ENCODE peak calls at places on chromosome 3, in four cellular contexts. V, M, A and D are unnamed samples.

GRCh38 chr3:178690571-178690970 is 154.3 kb downstream of the KCNMB2 start:
- DNase-seq in M (no peak), V (no peak), A (no peak), D (no peak)

GRCh38 chr3:40417845-40418543 is 31.0 kb downstream of the ENTPD3 start:
- DNase-seq in A (no peak), M (no peak), V (no peak), D (no peak)

GRCh38 chr3:179410317-179410716 is 41.0 kb downstream of the GNB4 start:
- DNase-seq in V (no peak), M (no peak), A (no peak), D (no peak)

GRCh38 chr3:188220097-188220788 is 66.3 kb downstream of the LPP start:
- DNase-seq in M (no peak), V (no peak), A (no peak), D (no peak)

GRCh38 chr3:168888781-168889180 is 774.7 kb downstream of the MECOM start:
- DNase-seq in V (no peak), A (no peak), M (no peak), D (no peak)

GRCh38 chr3:71066849-71067261 is 516.7 kb downstream of the FOXP1 start:
- DNase-seq in A (no peak), M (no peak), V (peak), D (no peak)

GRCh38 chr3:125357032-125357658 is 18.0 kb downstream of the ZNF148 start:
- DNase-seq in V (peak), A (peak), M (no peak), D (peak)

GRCh38 chr3:160450846-160451245 is 1.3 kb upstream of the TRIM59 start:
- DNase-seq in V (no peak), M (no peak), A (no peak), D (no peak)

GRCh38 chr3:186417791-186418190 is 55.8 kb upstream of the DGKG start:
- DNase-seq in M (no peak), A (no peak), V (no peak), D (no peak)

GRCh38 chr3:136070953-136071949 is 105.7 kb downstream of the PPP2R3A start:
- DNase-seq in A (no peak), V (no peak), M (no peak), D (no peak)

GRCh38 chr3:41026394-41027177 is 172.7 kb upstream of the CTNNB1 start:
- DNase-seq in V (no peak), M (no peak), A (no peak), D (peak)

GRCh38 chr3:153289334-153289808 is 127.3 kb downstream of the RAP2B start:
- DNase-seq in V (no peak), A (no peak), M (no peak), D (no peak)

GRCh38 chr3:190306513-190307163 is 15.6 kb downstream of the CLDN1 start:
- DNase-seq in A (no peak), M (no peak), V (no peak), D (no peak)

GRCh38 chr3:134620476-134621115 is 30.2 kb downstream of the KY start:
- DNase-seq in V (no peak), M (no peak), A (no peak), D (no peak)

GRCh38 chr3:23580337-23580736 is 225.4 kb upstream of the UBE2E1 start:
- DNase-seq in A (no peak), M (no peak), V (no peak), D (no peak)

GRCh38 chr3:108403921-108404320 is 106.5 kb downstream of the MYH15 start:
- DNase-seq in V (no peak), M (no peak), A (no peak), D (no peak)

GRCh38 chr3:186750316-186750715 is 33.1 kb upstream of the EIF4A2 start:
- DNase-seq in M (no peak), V (no peak), A (no peak), D (no peak)

GRCh38 chr3:143234521-143234920 is 115.0 kb downstream of the CHST2 start:
- DNase-seq in M (no peak), V (no peak), A (no peak), D (no peak)

GRCh38 chr3:82802501-82802900 is 1041.1 kb upstream of the GBE1 start:
- DNase-seq in M (no peak), V (no peak), A (no peak), D (no peak)

GRCh38 chr3:69901802-69902201 is 97.7 kb upstream of the SAMMSON start:
- DNase-seq in M (no peak), V (no peak), A (no peak), D (no peak)

GRCh38 chr3:155018621-155019330 is 61.3 kb upstream of the MME start:
- DNase-seq in A (no peak), M (no peak), V (no peak), D (no peak)